ENCODE peak calls at places on chromosomes 11 and 22, in seven cellular contexts. One of them, this sample, is unnamed. For H3K9me3, the result is how much of the 10 kb centered on the place peaks cover.

GRCh38 chr22:24208012-24208749 is 26.9 kb downstream of the SUSD2 start:
- DNase-seq in hepatocyte: peak
- DNase-seq in neural progenitor cell: no peak
- DNase-seq in HCT116: peak
- DNase-seq in MM.1S: no peak
- DNase-seq in PC-3: peak
- DNase-seq in SK-N-SH: peak
- DNase-seq in this sample: no peak

GRCh38 chr11:66600219-66600923 is 7.4 kb downstream of the CCS start:
- DNase-seq in hepatocyte: no peak
- DNase-seq in neural progenitor cell: no peak
- DNase-seq in HCT116: no peak
- DNase-seq in MM.1S: no peak
- DNase-seq in PC-3: no peak
- DNase-seq in SK-N-SH: no peak
- DNase-seq in this sample: no peak

GRCh38 chr22:25161916-25162530 is 37.6 kb upstream of the CRYBB3 start:
- DNase-seq in hepatocyte: no peak
- DNase-seq in neural progenitor cell: no peak
- DNase-seq in HCT116: no peak
- DNase-seq in MM.1S: no peak
- DNase-seq in PC-3: no peak
- DNase-seq in SK-N-SH: no peak
- DNase-seq in this sample: no peak

GRCh38 chr22:38760477-38761201 is 4.8 kb upstream of the SUN2 start:
- DNase-seq in hepatocyte: no peak
- DNase-seq in neural progenitor cell: peak
- DNase-seq in HCT116: no peak
- DNase-seq in MM.1S: no peak
- DNase-seq in PC-3: no peak
- DNase-seq in SK-N-SH: no peak
- DNase-seq in this sample: peak

GRCh38 chr11:99352642-99353041 is 331.9 kb downstream of the CNTN5 start:
- DNase-seq in hepatocyte: no peak
- DNase-seq in neural progenitor cell: no peak
- DNase-seq in HCT116: no peak
- DNase-seq in MM.1S: no peak
- DNase-seq in PC-3: no peak
- DNase-seq in SK-N-SH: no peak
- DNase-seq in this sample: no peak

GRCh38 chr11:3058753-3059664 is 1.8 kb upstream of the CARS1 start:
- DNase-seq in hepatocyte: peak
- DNase-seq in neural progenitor cell: no peak
- DNase-seq in HCT116: no peak
- DNase-seq in MM.1S: no peak
- DNase-seq in PC-3: peak
- DNase-seq in SK-N-SH: no peak
- DNase-seq in this sample: peak

GRCh38 chr11:75262436-75262835 is 21.9 kb downstream of the TPBGL start:
- DNase-seq in hepatocyte: no peak
- DNase-seq in neural progenitor cell: no peak
- DNase-seq in HCT116: no peak
- DNase-seq in MM.1S: no peak
- DNase-seq in PC-3: no peak
- DNase-seq in SK-N-SH: no peak
- DNase-seq in this sample: no peak

GRCh38 chr11:125561924-125562323 is 7.4 kb upstream of the EI24 start:
- DNase-seq in hepatocyte: no peak
- DNase-seq in neural progenitor cell: no peak
- DNase-seq in HCT116: no peak
- DNase-seq in MM.1S: no peak
- DNase-seq in PC-3: no peak
- DNase-seq in SK-N-SH: no peak
- DNase-seq in this sample: no peak

GRCh38 chr11:63919267-63920125 is 2.5 kb upstream of the RCOR2 start:
- DNase-seq in hepatocyte: peak
- DNase-seq in neural progenitor cell: peak
- DNase-seq in HCT116: no peak
- DNase-seq in MM.1S: no peak
- DNase-seq in PC-3: no peak
- DNase-seq in SK-N-SH: peak
- DNase-seq in this sample: no peak

GRCh38 chr11:68312780-68313573 is 586 bp downstream of the LRP5 start:
- DNase-seq in hepatocyte: peak
- DNase-seq in neural progenitor cell: peak
- DNase-seq in HCT116: no peak
- DNase-seq in MM.1S: peak
- DNase-seq in PC-3: peak
- DNase-seq in SK-N-SH: peak
- DNase-seq in this sample: no peak

GRCh38 chr11:115257286-115258077 is 246.7 kb downstream of the CADM1 start:
- DNase-seq in hepatocyte: no peak
- DNase-seq in neural progenitor cell: no peak
- DNase-seq in HCT116: no peak
- DNase-seq in MM.1S: peak
- DNase-seq in PC-3: no peak
- DNase-seq in SK-N-SH: no peak
- DNase-seq in this sample: peak

GRCh38 chr11:97856666-97857065 is 1164.1 kb upstream of the CNTN5 start:
- DNase-seq in hepatocyte: no peak
- DNase-seq in neural progenitor cell: peak
- DNase-seq in HCT116: no peak
- DNase-seq in MM.1S: no peak
- DNase-seq in PC-3: no peak
- DNase-seq in SK-N-SH: no peak
- DNase-seq in this sample: no peak

GRCh38 chr22:44711236-44711560 is 9.2 kb downstream of the PRR5 start:
- DNase-seq in hepatocyte: no peak
- DNase-seq in neural progenitor cell: no peak
- DNase-seq in HCT116: no peak
- DNase-seq in MM.1S: no peak
- DNase-seq in PC-3: no peak
- DNase-seq in SK-N-SH: no peak
- DNase-seq in this sample: no peak

GRCh38 chr11:119759324-119759723 is 30.3 kb upstream of the NECTIN1 start:
- DNase-seq in hepatocyte: peak
- DNase-seq in neural progenitor cell: no peak
- DNase-seq in HCT116: peak
- DNase-seq in MM.1S: no peak
- DNase-seq in PC-3: peak
- DNase-seq in SK-N-SH: no peak
- DNase-seq in this sample: no peak

GRCh38 chr11:120880791-120881190 is 143.1 kb upstream of the TBCEL start:
- DNase-seq in hepatocyte: no peak
- DNase-seq in neural progenitor cell: no peak
- DNase-seq in HCT116: no peak
- DNase-seq in MM.1S: no peak
- DNase-seq in PC-3: no peak
- DNase-seq in SK-N-SH: no peak
- DNase-seq in this sample: no peak

GRCh38 chr11:58493676-58494075 is 14.2 kb downstream of the OR5B21 start:
- DNase-seq in hepatocyte: no peak
- DNase-seq in neural progenitor cell: no peak
- DNase-seq in HCT116: no peak
- DNase-seq in MM.1S: no peak
- DNase-seq in PC-3: peak
- DNase-seq in SK-N-SH: no peak
- DNase-seq in this sample: no peak

GRCh38 chr11:2531987-2532703 is 87.3 kb downstream of the KCNQ1 start:
- DNase-seq in hepatocyte: no peak
- DNase-seq in neural progenitor cell: no peak
- DNase-seq in HCT116: no peak
- DNase-seq in MM.1S: no peak
- DNase-seq in PC-3: no peak
- DNase-seq in SK-N-SH: no peak
- DNase-seq in this sample: no peak

GRCh38 chr11:45219411-45219810 is 66.7 kb downstream of the SYT13 start:
- DNase-seq in hepatocyte: no peak
- DNase-seq in neural progenitor cell: no peak
- DNase-seq in HCT116: no peak
- DNase-seq in MM.1S: no peak
- DNase-seq in PC-3: no peak
- DNase-seq in SK-N-SH: no peak
- DNase-seq in this sample: no peak

GRCh38 chr11:116175707-116176106 is 597.1 kb downstream of the BUD13 start:
- DNase-seq in hepatocyte: no peak
- DNase-seq in neural progenitor cell: no peak
- DNase-seq in HCT116: no peak
- DNase-seq in MM.1S: no peak
- DNase-seq in PC-3: no peak
- DNase-seq in SK-N-SH: no peak
- DNase-seq in this sample: no peak

GRCh38 chr11:123409456-123409801 is 20.6 kb upstream of the GRAMD1B start:
- DNase-seq in hepatocyte: no peak
- DNase-seq in neural progenitor cell: no peak
- DNase-seq in HCT116: no peak
- DNase-seq in MM.1S: no peak
- DNase-seq in PC-3: no peak
- DNase-seq in SK-N-SH: no peak
- DNase-seq in this sample: no peak

GRCh38 chr11:28040384-28040783 is 67.6 kb downstream of the KIF18A start:
- DNase-seq in hepatocyte: no peak
- DNase-seq in neural progenitor cell: no peak
- DNase-seq in HCT116: no peak
- DNase-seq in MM.1S: no peak
- DNase-seq in PC-3: no peak
- DNase-seq in SK-N-SH: no peak
- DNase-seq in this sample: no peak
- H3K9me3 ChIP-seq in hepatocyte: under half
- H3K9me3 ChIP-seq in neural progenitor cell: under half
- H3K9me3 ChIP-seq in HCT116: under half
- H3K9me3 ChIP-seq in MM.1S: under half
- H3K9me3 ChIP-seq in PC-3: under half
- H3K9me3 ChIP-seq in SK-N-SH: under half
- H3K9me3 ChIP-seq in this sample: under half

GRCh38 chr11:76459299-76459698 is 14.5 kb downstream of the EMSY start:
- DNase-seq in hepatocyte: no peak
- DNase-seq in neural progenitor cell: no peak
- DNase-seq in HCT116: peak
- DNase-seq in MM.1S: no peak
- DNase-seq in PC-3: peak
- DNase-seq in SK-N-SH: peak
- DNase-seq in this sample: no peak
- TF ChIP-seq CTCF in hepatocyte: peak
- TF ChIP-seq CTCF in neural progenitor cell: peak
- TF ChIP-seq CTCF in HCT116: peak
- TF ChIP-seq CTCF in MM.1S: peak
- TF ChIP-seq CTCF in PC-3: peak
- TF ChIP-seq CTCF in SK-N-SH: peak
- TF ChIP-seq CTCF in this sample: peak

DNA sequence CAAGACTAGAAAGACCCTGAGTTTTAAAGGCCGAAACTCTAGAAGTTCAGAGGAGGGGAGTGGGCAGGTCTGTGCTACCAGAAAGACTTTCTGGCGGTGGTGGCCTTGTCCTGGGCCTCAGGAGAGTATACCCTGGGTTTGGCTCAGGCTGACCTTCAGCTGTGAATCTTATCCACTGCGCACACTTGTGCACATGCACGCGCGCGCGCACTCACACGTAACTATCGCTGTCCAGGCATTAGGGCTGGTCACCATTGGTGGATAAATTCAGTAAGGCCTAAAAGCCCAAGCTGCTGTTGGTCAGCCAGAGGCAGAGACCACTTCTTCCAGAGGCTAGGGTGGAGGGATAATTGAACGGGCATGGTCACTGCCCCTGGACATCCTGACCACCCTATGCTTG is 25.1 kb downstream of the ARHGEF17 start:
- DNase-seq in hepatocyte: no peak
- DNase-seq in neural progenitor cell: no peak
- DNase-seq in HCT116: no peak
- DNase-seq in MM.1S: no peak
- DNase-seq in PC-3: no peak
- DNase-seq in SK-N-SH: no peak
- DNase-seq in this sample: no peak
- TF ChIP-seq EZH2phosphoT487 in hepatocyte: no peak
- TF ChIP-seq EZH2phosphoT487 in neural progenitor cell: no peak
- TF ChIP-seq EZH2phosphoT487 in HCT116: no peak
- TF ChIP-seq EZH2phosphoT487 in MM.1S: no peak
- TF ChIP-seq EZH2phosphoT487 in PC-3: no peak
- TF ChIP-seq EZH2phosphoT487 in SK-N-SH: no peak
- TF ChIP-seq EZH2phosphoT487 in this sample: no peak

GRCh38 chr11:83349371-83349770 is 63.2 kb upstream of the CCDC90B start:
- DNase-seq in hepatocyte: no peak
- DNase-seq in neural progenitor cell: no peak
- DNase-seq in HCT116: no peak
- DNase-seq in MM.1S: no peak
- DNase-seq in PC-3: no peak
- DNase-seq in SK-N-SH: no peak
- DNase-seq in this sample: no peak

GRCh38 chr11:83355406-83355805 is 69.2 kb upstream of the CCDC90B start:
- DNase-seq in hepatocyte: no peak
- DNase-seq in neural progenitor cell: no peak
- DNase-seq in HCT116: no peak
- DNase-seq in MM.1S: no peak
- DNase-seq in PC-3: no peak
- DNase-seq in SK-N-SH: no peak
- DNase-seq in this sample: no peak

DNA sequence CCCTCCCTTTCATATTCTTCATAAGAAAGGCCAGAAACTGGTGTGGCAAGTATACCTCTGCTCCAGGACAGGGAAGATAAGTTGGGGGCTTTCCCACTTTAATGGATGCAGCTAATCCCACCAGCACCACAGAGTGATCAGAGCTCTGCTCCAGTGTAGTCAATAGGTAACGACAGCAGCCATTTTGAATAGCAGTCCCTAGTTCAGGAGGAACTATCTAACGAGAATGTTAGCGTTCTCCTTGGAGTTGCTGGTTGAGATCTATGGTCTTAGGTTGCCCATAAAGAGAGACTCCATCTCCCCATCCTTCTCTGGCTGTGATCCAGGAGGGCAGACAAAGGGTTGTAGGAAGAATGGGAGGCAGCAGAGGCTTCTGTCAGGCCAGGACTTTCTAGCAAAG is 64.0 kb upstream of the CCDC90B start:
- DNase-seq in hepatocyte: no peak
- DNase-seq in neural progenitor cell: no peak
- DNase-seq in HCT116: no peak
- DNase-seq in MM.1S: no peak
- DNase-seq in PC-3: no peak
- DNase-seq in SK-N-SH: no peak
- DNase-seq in this sample: no peak
- H3K9me3 ChIP-seq in hepatocyte: under half
- H3K9me3 ChIP-seq in neural progenitor cell: under half
- H3K9me3 ChIP-seq in HCT116: under half
- H3K9me3 ChIP-seq in MM.1S: under half
- H3K9me3 ChIP-seq in PC-3: under half
- H3K9me3 ChIP-seq in SK-N-SH: under half
- H3K9me3 ChIP-seq in this sample: under half

GRCh38 chr11:43327987-43328386 is 16.2 kb downstream of the API5 start:
- DNase-seq in hepatocyte: peak
- DNase-seq in neural progenitor cell: no peak
- DNase-seq in HCT116: no peak
- DNase-seq in MM.1S: no peak
- DNase-seq in PC-3: peak
- DNase-seq in SK-N-SH: no peak
- DNase-seq in this sample: no peak
- TF ChIP-seq CTCF in hepatocyte: no peak
- TF ChIP-seq CTCF in neural progenitor cell: no peak
- TF ChIP-seq CTCF in HCT116: no peak
- TF ChIP-seq CTCF in MM.1S: no peak
- TF ChIP-seq CTCF in PC-3: no peak
- TF ChIP-seq CTCF in SK-N-SH: no peak
- TF ChIP-seq CTCF in this sample: no peak

This sample was measured in OCI-LY7.